ENCODE peak calls at places on chromosomes 6 and 20, in ten cellular contexts. Y is heart left ventricle, G is brain microvascular endothelial cell, Q is endothelial cell, V is astrocyte of the spinal cord, X is PC-9, M is RWPE1, B is epithelial cell of proximal tubule, Z is body of pancreas, P is astrocyte of the cerebellum. C is an unnamed sample.

GRCh38 chr20:40628877-40629276 is 60.2 kb downstream of the MAFB start:
- DNase-seq in Q (no peak), B (no peak), M (no peak), Z (no peak), X (no peak), V (peak), Y (no peak), G (no peak), P (no peak), C (no peak)

GRCh38 chr6:161498359-161498758 is 224.5 kb upstream of the AGPAT4 start:
- DNase-seq in Q (peak), M (peak), B (no peak), V (peak), X (no peak), P (peak), Y (no peak), Z (peak), G (peak), C (no peak)

GRCh38 chr6:52557389-52558265 is 19.2 kb downstream of the TRAM2 start:
- DNase-seq in P (no peak), M (no peak), G (peak), B (no peak), Z (no peak), V (no peak), Q (no peak), X (no peak), Y (no peak), C (no peak)

GRCh38 chr20:64079273-64080012 is at the start of gene RGS19:
- DNase-seq in Q (peak), P (no peak), B (no peak), V (peak), Y (peak), M (no peak), G (no peak), Z (peak), X (peak), C (no peak)

GRCh38 chr6:108598316-108598863 is 37.7 kb downstream of the FOXO3 start:
- DNase-seq in Y (no peak), X (no peak), P (no peak), Z (no peak), Q (no peak), V (peak), M (no peak), B (no peak), G (no peak), C (no peak)

GRCh38 chr20:51799586-51799985 is 2.7 kb downstream of the SALL4 start:
- DNase-seq in X (no peak), P (no peak), Q (no peak), B (no peak), M (no peak), V (no peak), Z (no peak), G (no peak), Y (no peak), C (no peak)

GRCh38 chr6:66605011-66605410 is 898.0 kb upstream of the EYS start:
- DNase-seq in V (peak), Q (no peak), Z (no peak), G (no peak), B (no peak), X (no peak), P (no peak), M (no peak), Y (no peak), C (no peak)

GRCh38 chr6:24607310-24607709 is 38.7 kb downstream of the KIAA0319 start:
- DNase-seq in G (no peak), Q (no peak), Z (no peak), P (no peak), Y (no peak), M (no peak), B (no peak), V (no peak), X (no peak), C (no peak)

GRCh38 chr6:33613146-33613793 is 7.9 kb upstream of the ITPR3 start:
- DNase-seq in Q (no peak), B (no peak), G (peak), Z (no peak), X (no peak), V (peak), P (peak), Y (no peak), M (no peak), C (no peak)

GRCh38 chr6:127111526-127111925 is 6.9 kb upstream of the RSPO3 start:
- DNase-seq in B (peak), V (no peak), Z (no peak), Q (no peak), X (no peak), Y (no peak), G (no peak), P (no peak), M (no peak), C (no peak)

GRCh38 chr6:2563635-2564034 is 187.1 kb downstream of the MYLK4 start:
- DNase-seq in V (no peak), Q (no peak), M (no peak), B (no peak), G (peak), P (no peak), X (no peak), Y (no peak), Z (no peak), C (no peak)

GRCh38 chr20:35360033-35360432 is 51.7 kb downstream of the UQCC1 start:
- DNase-seq in Y (no peak), Q (no peak), M (no peak), V (no peak), B (no peak), P (no peak), G (no peak), X (no peak), Z (no peak), C (no peak)

GRCh38 chr6:99868074-99868702 is 125.8 kb downstream of the MCHR2 start:
- DNase-seq in Q (peak), V (peak), B (peak), X (peak), G (peak), Z (peak), P (peak), Y (peak), M (peak), C (no peak)

GRCh38 chr20:57211949-57212889 is 54.2 kb downstream of the BMP7 start:
- DNase-seq in V (peak), X (peak), P (peak), Y (peak), Z (peak), Q (peak), G (peak), M (peak), B (peak), C (no peak)

GRCh38 chr6:111841822-111842221 is 31.4 kb downstream of the FYN start:
- DNase-seq in P (peak), Z (no peak), B (no peak), X (no peak), M (no peak), Q (peak), V (peak), Y (no peak), G (peak), C (no peak)

GRCh38 chr20:3980260-3981131 is 34.9 kb downstream of the RNF24 start:
- DNase-seq in M (peak), G (peak), X (no peak), Z (no peak), Y (no peak), V (peak), Q (no peak), P (peak), B (no peak), C (no peak)

GRCh38 chr6:86715676-86716075 is 221.7 kb upstream of the HTR1E start:
- DNase-seq in B (no peak), Q (no peak), V (no peak), X (peak), Z (no peak), G (no peak), P (no peak), M (peak), Y (no peak), C (no peak)

GRCh38 chr6:148524509-148524908 is 181.9 kb downstream of the SASH1 start:
- DNase-seq in B (no peak), V (peak), Q (no peak), Z (no peak), P (peak), Y (no peak), X (no peak), M (no peak), G (peak), C (no peak)

GRCh38 chr6:3376064-3376463 is 80.8 kb downstream of the SLC22A23 start:
- DNase-seq in Y (no peak), G (no peak), B (no peak), M (no peak), Q (no peak), V (no peak), Z (no peak), P (no peak), X (no peak), C (no peak)

GRCh38 chr20:34824861-34825529 is 456 bp downstream of the NCOA6 start:
- DNase-seq in Q (peak), Y (peak), B (no peak), V (peak), X (peak), G (peak), P (no peak), M (peak), Z (peak), C (no peak)

DNA sequence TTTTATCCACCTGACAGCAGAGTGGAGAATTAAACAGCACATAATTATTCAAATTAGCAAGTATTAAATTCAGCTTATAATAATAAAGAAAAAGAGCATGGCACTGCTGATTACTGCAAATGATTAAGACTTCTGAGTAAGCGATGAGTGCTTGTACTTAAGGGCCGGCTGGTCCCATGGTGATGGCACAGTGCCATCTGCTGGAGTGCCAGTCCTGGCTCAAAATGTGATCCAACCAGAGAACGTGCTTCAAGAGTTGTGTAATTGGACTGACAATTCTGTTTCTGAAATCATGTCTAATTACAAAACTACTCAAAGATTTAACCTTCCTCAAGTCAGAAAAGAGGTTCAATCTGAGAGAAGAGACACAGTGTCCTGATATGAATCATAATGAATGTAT is 181.6 kb upstream of the RGS17 start:
- DNase-seq in G (peak), V (peak), Q (peak), Y (no peak), X (peak), M (peak), Z (peak), P (peak), B (peak), C (no peak)
- TF ChIP-seq CTCF in G (peak), V (peak), Q (peak), Y (peak), X (peak), M (peak), Z (no peak), P (peak), B (peak), C (peak)

GRCh38 chr20:6530916-6531315 is 236.6 kb upstream of the BMP2 start:
- DNase-seq in Q (no peak), V (no peak), X (no peak), B (no peak), G (no peak), Z (no peak), Y (no peak), P (no peak), M (no peak), C (no peak)

GRCh38 chr20:6530254-6530653 is 237.2 kb upstream of the BMP2 start:
- DNase-seq in M (no peak), B (no peak), Q (no peak), P (no peak), V (no peak), G (no peak), Z (no peak), X (no peak), Y (no peak), C (no peak)

GRCh38 chr20:6524305-6524704 is 243.2 kb upstream of the BMP2 start:
- DNase-seq in Y (no peak), Z (no peak), X (no peak), P (no peak), B (no peak), Q (no peak), G (no peak), M (no peak), V (no peak), C (no peak)

GRCh38 chr20:6525447-6526303 is 241.8 kb upstream of the BMP2 start:
- DNase-seq in M (no peak), X (no peak), B (no peak), Y (no peak), G (peak), Z (no peak), P (no peak), Q (no peak), V (peak), C (no peak)
- TF ChIP-seq CTCF in M (no peak), X (no peak), B (peak), Y (no peak), G (peak), Z (no peak), P (no peak), Q (peak), V (peak), C (no peak)

DNA sequence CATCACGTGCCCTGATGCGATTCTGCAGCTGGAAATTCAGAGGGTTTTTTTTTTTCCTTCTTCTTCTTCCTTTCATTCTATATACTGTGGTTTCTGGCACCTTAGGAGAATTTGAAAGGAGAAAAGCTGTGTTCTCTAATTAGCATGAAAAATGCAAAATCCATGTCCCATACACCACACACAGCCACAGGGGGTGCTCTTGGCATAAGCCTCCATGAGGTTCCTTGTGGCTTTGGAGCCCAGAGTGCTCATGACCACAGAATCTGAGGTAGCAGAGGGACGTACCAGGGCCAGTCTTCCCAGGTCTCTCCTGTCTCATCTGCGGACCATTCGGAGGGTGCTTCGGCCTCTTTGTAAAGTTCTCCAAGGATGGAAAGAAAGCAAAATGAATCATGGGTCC is 258.4 kb upstream of the CDH4 start:
- DNase-seq in M (no peak), P (no peak), V (no peak), Q (peak), B (no peak), Z (no peak), X (no peak), Y (no peak), G (no peak), C (no peak)
- TF ChIP-seq CTCF in M (no peak), P (peak), V (peak), Q (peak), B (peak), Z (no peak), X (no peak), Y (no peak), G (peak), C (peak)

GRCh38 chr6:54698974-54699373 is 147.6 kb upstream of the FAM83B start:
- DNase-seq in Z (no peak), G (no peak), V (no peak), B (no peak), Q (no peak), X (peak), M (peak), P (no peak), Y (no peak), C (no peak)

GRCh38 chr6:54700158-54700557 is 146.4 kb upstream of the FAM83B start:
- DNase-seq in X (no peak), P (no peak), G (no peak), V (no peak), Z (no peak), B (no peak), Q (no peak), Y (no peak), M (no peak), C (no peak)

GRCh38 chr6:54694928-54695532 is 151.5 kb upstream of the FAM83B start:
- DNase-seq in P (no peak), Z (no peak), B (no peak), M (no peak), Y (no peak), V (no peak), X (no peak), Q (no peak), G (no peak), C (no peak)

GRCh38 chr6:54695815-54696214 is 150.8 kb upstream of the FAM83B start:
- DNase-seq in X (no peak), P (no peak), G (no peak), Z (no peak), M (no peak), B (no peak), Y (no peak), V (no peak), Q (no peak), C (no peak)

DNA sequence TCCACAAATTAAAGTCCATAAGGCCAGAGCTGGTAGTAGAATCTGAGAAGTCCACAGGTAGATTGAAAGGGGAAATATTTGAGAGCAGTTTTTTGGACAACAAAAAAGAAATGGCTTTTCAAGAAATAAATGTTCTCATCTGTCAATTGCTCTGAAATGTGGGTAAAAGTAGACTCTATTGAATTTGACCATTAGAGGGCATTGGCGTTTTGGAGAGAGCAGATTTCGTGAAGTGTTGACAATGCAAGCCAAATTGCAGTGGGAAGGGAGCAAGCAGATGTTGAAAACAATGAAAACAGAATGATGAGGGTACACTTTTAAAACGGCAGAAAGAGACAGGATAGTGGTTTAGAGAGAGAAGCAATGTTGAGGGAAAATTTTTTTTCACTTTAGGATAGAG is 149.1 kb upstream of the FAM83B start:
- DNase-seq in X (no peak), Q (no peak), V (no peak), G (no peak), B (no peak), M (peak), Z (no peak), P (no peak), Y (no peak), C (no peak)
- TF ChIP-seq CTCF in X (no peak), Q (no peak), V (peak), G (peak), B (peak), M (peak), Z (peak), P (peak), Y (no peak), C (peak)